ENCODE peak calls at places on chromosomes 16 and 17, in ten cellular contexts. I is stimulated activated CD4-positive, alpha-beta T cell treated with anti-CD3 and anti-CD28 coated beads, Interleukin-1b, Interleukin-23, amount 100 ng/mL, for 1 hour; Z is SW480; S is adrenal gland; K is stomach; D is stimulated activated CD8-positive, alpha-beta memory T cell treated with anti-CD3 and anti-CD28 coated beads, Interleukin-4, amount 100 ng/mL, for 1 hour; E is stromal cell of bone marrow; T is T-helper 2 cell; P is NCI-H1694 treated with DMSO at 0.1 percent for 48 hours; G is astrocyte of the cerebellum. F is an unnamed sample.
A peak's percentile ranks its signal among the peaks of the same experiment; 100 is the strongest.

GRCh38 chr16:29664133-29664912 is 1.3 kb downstream of the SPN start:
- DNase-seq in I (no peak), Z (no peak), S (peak; percentile 31), K (no peak), D (no peak), E (no peak), T (peak; percentile 34), P (no peak), G (no peak), F (no peak)

GRCh38 chr17:77164483-77165030 is 23.8 kb downstream of the SEC14L1 start:
- DNase-seq in I (no peak), Z (no peak), S (peak; percentile 69), K (no peak), D (no peak), E (no peak), T (no peak), P (no peak), G (no peak), F (no peak)

GRCh38 chr16:64754279-64754678 is 367.6 kb downstream of the CDH11 start:
- DNase-seq in I (no peak), Z (no peak), S (no peak), K (no peak), D (no peak), E (no peak), T (no peak), P (no peak), G (no peak), F (no peak)

GRCh38 chr17:7889166-7889584 is 586 bp downstream of the CHD3 start:
- DNase-seq in I (no peak), Z (peak; percentile 74), S (peak; percentile 99), K (peak; percentile 99), D (no peak), E (peak; percentile 90), T (no peak), P (peak; percentile 92), G (peak; percentile 70), F (peak; percentile 99)

GRCh38 chr17:15469260-15469659 is 1.8 kb upstream of the CDRT4 start:
- DNase-seq in I (no peak), Z (no peak), S (no peak), K (no peak), D (no peak), E (peak; percentile 51), T (no peak), P (no peak), G (peak; percentile 93), F (no peak)

GRCh38 chr16:67893791-67894399 is 841 bp downstream of the PSKH1 start:
- DNase-seq in I (no peak), Z (no peak), S (peak; percentile 44), K (no peak), D (no peak), E (no peak), T (no peak), P (no peak), G (no peak), F (no peak)

GRCh38 chr16:9597967-9598730 is 506.7 kb downstream of the HAPSTR1 start:
- DNase-seq in I (no peak), Z (no peak), S (no peak), K (no peak), D (no peak), E (no peak), T (no peak), P (no peak), G (no peak), F (no peak)

GRCh38 chr16:88363239-88363891 is 19.4 kb upstream of the ZNF469 start:
- DNase-seq in I (no peak), Z (no peak), S (no peak), K (no peak), D (no peak), E (no peak), T (no peak), P (no peak), G (no peak), F (no peak)

GRCh38 chr17:8935194-8935593 is 30.3 kb downstream of the PIK3R5 start:
- DNase-seq in I (no peak), Z (peak; percentile 41), S (peak; percentile 34), K (no peak), D (no peak), E (no peak), T (no peak), P (no peak), G (no peak), F (peak; percentile 44)

GRCh38 chr17:51590071-51590470 is 329.7 kb downstream of the UTP18 start:
- DNase-seq in I (no peak), Z (no peak), S (no peak), K (no peak), D (no peak), E (no peak), T (no peak), P (no peak), G (no peak), F (no peak)

GRCh38 chr17:67600408-67600807 is 117.3 kb upstream of the NOL11 start:
- DNase-seq in I (no peak), Z (no peak), S (no peak), K (no peak), D (no peak), E (no peak), T (no peak), P (no peak), G (no peak), F (no peak)

GRCh38 chr17:3885970-3886369 is 6.9 kb downstream of the CAMKK1 start:
- DNase-seq in I (no peak), Z (no peak), S (peak; percentile 86), K (no peak), D (no peak), E (peak; percentile 57), T (no peak), P (no peak), G (peak; percentile 35), F (peak; percentile 87)

GRCh38 chr17:21302711-21303425 is 18.4 kb downstream of the MAP2K3 start:
- DNase-seq in I (no peak), Z (no peak), S (no peak), K (no peak), D (no peak), E (no peak), T (no peak), P (no peak), G (no peak), F (no peak)

GRCh38 chr16:27982184-27982583 is 81.3 kb downstream of the GSG1L start:
- DNase-seq in I (no peak), Z (no peak), S (no peak), K (no peak), D (no peak), E (no peak), T (no peak), P (no peak), G (no peak), F (no peak)

GRCh38 chr16:23026777-23027362 is 122.4 kb downstream of the USP31 start:
- DNase-seq in I (no peak), Z (peak; percentile 23), S (no peak), K (no peak), D (no peak), E (no peak), T (no peak), P (no peak), G (no peak), F (peak; percentile 7)

GRCh38 chr17:28346746-28347246 is 10.5 kb downstream of the POLDIP2 start:
- DNase-seq in I (no peak), Z (no peak), S (peak; percentile 88), K (peak; percentile 72), D (no peak), E (no peak), T (no peak), P (no peak), G (no peak), F (peak; percentile 69)

GRCh38 chr17:68775338-68775737 is 174.2 kb upstream of the FAM20A start:
- DNase-seq in I (no peak), Z (no peak), S (no peak), K (no peak), D (no peak), E (peak; percentile 76), T (no peak), P (no peak), G (no peak), F (no peak)

GRCh38 chr16:31700530-31701388 is 172.8 kb upstream of the ZNF267 start:
- DNase-seq in I (peak; percentile 82), Z (peak; percentile 83), S (peak; percentile 80), K (peak; percentile 92), D (peak; percentile 64), E (no peak), T (peak; percentile 79), P (no peak), G (peak; percentile 68), F (no peak)

GRCh38 chr16:87854053-87854906 is 15.0 kb downstream of the SLC7A5 start:
- DNase-seq in I (no peak), Z (peak; percentile 88), S (no peak), K (no peak), D (no peak), E (no peak), T (peak; percentile 27), P (no peak), G (no peak), F (peak; percentile 28)

GRCh38 chr17:16322636-16323035 is 30.6 kb downstream of the CENPV start:
- DNase-seq in I (no peak), Z (no peak), S (no peak), K (no peak), D (no peak), E (no peak), T (no peak), P (no peak), G (peak; percentile 40), F (no peak)

GRCh38 chr17:81558941-81559806 is 7.0 kb upstream of the FAAP100 start:
- DNase-seq in I (no peak), Z (no peak), S (no peak), K (no peak), D (no peak), E (no peak), T (no peak), P (no peak), G (no peak), F (peak; percentile 38)

GRCh38 chr17:40499551-40500189 is 1.8 kb downstream of the TNS4 start:
- DNase-seq in I (no peak), Z (peak; percentile 79), S (peak; percentile 92), K (peak; percentile 92), D (no peak), E (peak; percentile 72), T (no peak), P (peak; percentile 44), G (no peak), F (peak; percentile 55)

GRCh38 chr16:13672196-13672595 is 247.8 kb upstream of the ERCC4 start:
- DNase-seq in I (no peak), Z (peak; percentile 11), S (no peak), K (no peak), D (no peak), E (no peak), T (no peak), P (no peak), G (no peak), F (no peak)

GRCh38 chr17:42683407-42684031 is 1.2 kb downstream of the CNTNAP1 start:
- DNase-seq in I (no peak), Z (no peak), S (peak; percentile 51), K (peak; percentile 63), D (no peak), E (no peak), T (no peak), P (no peak), G (no peak), F (no peak)

GRCh38 chr17:41885733-41886132 is 20.5 kb upstream of the KLHL11 start:
- DNase-seq in I (no peak), Z (no peak), S (no peak), K (no peak), D (no peak), E (no peak), T (no peak), P (no peak), G (no peak), F (no peak)

GRCh38 chr17:64384253-64385186 is 6.1 kb downstream of the PECAM1 start:
- DNase-seq in I (no peak), Z (peak; percentile 88), S (no peak), K (peak; percentile 20), D (no peak), E (no peak), T (no peak), P (no peak), G (peak; percentile 73), F (no peak)

GRCh38 chr17:81510798-81511549 is 1.6 kb downstream of the ACTG1 start:
- DNase-seq in I (no peak), Z (no peak), S (peak; percentile 39), K (no peak), D (no peak), E (no peak), T (no peak), P (no peak), G (no peak), F (no peak)

GRCh38 chr16:86349338-86349900 is 160.9 kb upstream of the FOXF1 start:
- DNase-seq in I (no peak), Z (no peak), S (no peak), K (no peak), D (no peak), E (no peak), T (no peak), P (no peak), G (no peak), F (no peak)